ENCODE peak calls at places on chromosome 21, in ten cellular contexts. One of them, this sample, is unnamed.

GRCh38 chr21:21547368-21547953 is 549.3 kb downstream of the NCAM2 start:
- DNase-seq in activated naive CD8-positive, alpha-beta T cell treated with anti-CD3 and anti-CD28 coated beads for 36 hours: no peak
- DNase-seq in activated T-cell treated with anti-CD3 and anti-CD28 coated beads, Interleukin-2, amount 50 U/mL, for 48 hours: no peak
- DNase-seq in activated naive CD4-positive, alpha-beta T cell treated with anti-CD3 and anti-CD28 coated beads for 36 hours: no peak
- DNase-seq in K562: no peak
- DNase-seq in mesendoderm: no peak
- DNase-seq in glomerular endothelial cell: no peak
- DNase-seq in retina: no peak
- DNase-seq in RWPE2: no peak
- DNase-seq in left lung: no peak
- DNase-seq in this sample: no peak

GRCh38 chr21:18041012-18041411 is 203.6 kb upstream of the CHODL start:
- DNase-seq in activated naive CD8-positive, alpha-beta T cell treated with anti-CD3 and anti-CD28 coated beads for 36 hours: no peak
- DNase-seq in activated T-cell treated with anti-CD3 and anti-CD28 coated beads, Interleukin-2, amount 50 U/mL, for 48 hours: no peak
- DNase-seq in activated naive CD4-positive, alpha-beta T cell treated with anti-CD3 and anti-CD28 coated beads for 36 hours: peak; percentile 20
- DNase-seq in K562: no peak
- DNase-seq in mesendoderm: peak; percentile 79
- DNase-seq in glomerular endothelial cell: no peak
- DNase-seq in retina: no peak
- DNase-seq in RWPE2: no peak
- DNase-seq in left lung: no peak
- DNase-seq in this sample: no peak

GRCh38 chr21:35138665-35139381 is 89.7 kb upstream of the RUNX1 start:
- DNase-seq in activated naive CD8-positive, alpha-beta T cell treated with anti-CD3 and anti-CD28 coated beads for 36 hours: peak; percentile 77
- DNase-seq in activated T-cell treated with anti-CD3 and anti-CD28 coated beads, Interleukin-2, amount 50 U/mL, for 48 hours: peak; percentile 79
- DNase-seq in activated naive CD4-positive, alpha-beta T cell treated with anti-CD3 and anti-CD28 coated beads for 36 hours: peak; percentile 87
- DNase-seq in K562: peak; percentile 33
- DNase-seq in mesendoderm: no peak
- DNase-seq in glomerular endothelial cell: no peak
- DNase-seq in retina: no peak
- DNase-seq in RWPE2: peak; percentile 87
- DNase-seq in left lung: no peak
- DNase-seq in this sample: peak; percentile 64

GRCh38 chr21:45972716-45973474 is 8.7 kb upstream of the COL6A1 start:
- DNase-seq in activated naive CD8-positive, alpha-beta T cell treated with anti-CD3 and anti-CD28 coated beads for 36 hours: peak; percentile 35
- DNase-seq in activated T-cell treated with anti-CD3 and anti-CD28 coated beads, Interleukin-2, amount 50 U/mL, for 48 hours: peak; percentile 55
- DNase-seq in activated naive CD4-positive, alpha-beta T cell treated with anti-CD3 and anti-CD28 coated beads for 36 hours: no peak
- DNase-seq in K562: no peak
- DNase-seq in mesendoderm: peak; percentile 58
- DNase-seq in glomerular endothelial cell: no peak
- DNase-seq in retina: no peak
- DNase-seq in RWPE2: peak; percentile 52
- DNase-seq in left lung: peak; percentile 73
- DNase-seq in this sample: no peak

GRCh38 chr21:31279986-31280385 is 64.1 kb downstream of the TIAM1 start:
- DNase-seq in activated naive CD8-positive, alpha-beta T cell treated with anti-CD3 and anti-CD28 coated beads for 36 hours: no peak
- DNase-seq in activated T-cell treated with anti-CD3 and anti-CD28 coated beads, Interleukin-2, amount 50 U/mL, for 48 hours: peak; percentile 23
- DNase-seq in activated naive CD4-positive, alpha-beta T cell treated with anti-CD3 and anti-CD28 coated beads for 36 hours: peak; percentile 18
- DNase-seq in K562: no peak
- DNase-seq in mesendoderm: no peak
- DNase-seq in glomerular endothelial cell: no peak
- DNase-seq in retina: no peak
- DNase-seq in RWPE2: no peak
- DNase-seq in left lung: no peak
- DNase-seq in this sample: no peak

GRCh38 chr21:44940116-44940631 is 345 bp downstream of the SLX9 start:
- DNase-seq in activated naive CD8-positive, alpha-beta T cell treated with anti-CD3 and anti-CD28 coated beads for 36 hours: no peak
- DNase-seq in activated T-cell treated with anti-CD3 and anti-CD28 coated beads, Interleukin-2, amount 50 U/mL, for 48 hours: no peak
- DNase-seq in activated naive CD4-positive, alpha-beta T cell treated with anti-CD3 and anti-CD28 coated beads for 36 hours: no peak
- DNase-seq in K562: no peak
- DNase-seq in mesendoderm: no peak
- DNase-seq in glomerular endothelial cell: no peak
- DNase-seq in retina: peak; percentile 58
- DNase-seq in RWPE2: no peak
- DNase-seq in left lung: no peak
- DNase-seq in this sample: no peak

GRCh38 chr21:17602874-17603273 is 9.8 kb downstream of the BTG3 start:
- DNase-seq in activated naive CD8-positive, alpha-beta T cell treated with anti-CD3 and anti-CD28 coated beads for 36 hours: no peak
- DNase-seq in activated T-cell treated with anti-CD3 and anti-CD28 coated beads, Interleukin-2, amount 50 U/mL, for 48 hours: no peak
- DNase-seq in activated naive CD4-positive, alpha-beta T cell treated with anti-CD3 and anti-CD28 coated beads for 36 hours: no peak
- DNase-seq in K562: no peak
- DNase-seq in mesendoderm: no peak
- DNase-seq in glomerular endothelial cell: no peak
- DNase-seq in retina: no peak
- DNase-seq in RWPE2: no peak
- DNase-seq in left lung: no peak
- DNase-seq in this sample: no peak

GRCh38 chr21:45880097-45881068 is 101.2 kb upstream of the COL6A1 start:
- DNase-seq in activated naive CD8-positive, alpha-beta T cell treated with anti-CD3 and anti-CD28 coated beads for 36 hours: peak; percentile 64
- DNase-seq in activated T-cell treated with anti-CD3 and anti-CD28 coated beads, Interleukin-2, amount 50 U/mL, for 48 hours: peak; percentile 84
- DNase-seq in activated naive CD4-positive, alpha-beta T cell treated with anti-CD3 and anti-CD28 coated beads for 36 hours: peak; percentile 93
- DNase-seq in K562: peak; percentile 66
- DNase-seq in mesendoderm: peak; percentile 84
- DNase-seq in glomerular endothelial cell: peak; percentile 36
- DNase-seq in retina: peak; percentile 81
- DNase-seq in RWPE2: peak; percentile 76
- DNase-seq in left lung: peak; percentile 80
- DNase-seq in this sample: peak; percentile 66

GRCh38 chr21:44801468-44802395 is at the start of gene UBE2G2:
- DNase-seq in activated naive CD8-positive, alpha-beta T cell treated with anti-CD3 and anti-CD28 coated beads for 36 hours: peak; percentile 92
- DNase-seq in activated T-cell treated with anti-CD3 and anti-CD28 coated beads, Interleukin-2, amount 50 U/mL, for 48 hours: peak; percentile 93
- DNase-seq in activated naive CD4-positive, alpha-beta T cell treated with anti-CD3 and anti-CD28 coated beads for 36 hours: peak; percentile 83
- DNase-seq in K562: peak; percentile 95
- DNase-seq in mesendoderm: peak; percentile 85
- DNase-seq in glomerular endothelial cell: no peak
- DNase-seq in retina: peak; percentile 94
- DNase-seq in RWPE2: peak; percentile 77
- DNase-seq in left lung: peak; percentile 96
- DNase-seq in this sample: peak; percentile 88

GRCh38 chr21:42056468-42056867 is 14.6 kb upstream of the UMODL1 start:
- DNase-seq in activated naive CD8-positive, alpha-beta T cell treated with anti-CD3 and anti-CD28 coated beads for 36 hours: no peak
- DNase-seq in activated T-cell treated with anti-CD3 and anti-CD28 coated beads, Interleukin-2, amount 50 U/mL, for 48 hours: no peak
- DNase-seq in activated naive CD4-positive, alpha-beta T cell treated with anti-CD3 and anti-CD28 coated beads for 36 hours: no peak
- DNase-seq in K562: no peak
- DNase-seq in mesendoderm: no peak
- DNase-seq in glomerular endothelial cell: no peak
- DNase-seq in retina: no peak
- DNase-seq in RWPE2: no peak
- DNase-seq in left lung: peak; percentile 39
- DNase-seq in this sample: no peak

GRCh38 chr21:45572783-45573451 is 30.7 kb upstream of the SLC19A1 start:
- DNase-seq in activated naive CD8-positive, alpha-beta T cell treated with anti-CD3 and anti-CD28 coated beads for 36 hours: no peak
- DNase-seq in activated T-cell treated with anti-CD3 and anti-CD28 coated beads, Interleukin-2, amount 50 U/mL, for 48 hours: no peak
- DNase-seq in activated naive CD4-positive, alpha-beta T cell treated with anti-CD3 and anti-CD28 coated beads for 36 hours: no peak
- DNase-seq in K562: no peak
- DNase-seq in mesendoderm: no peak
- DNase-seq in glomerular endothelial cell: no peak
- DNase-seq in retina: no peak
- DNase-seq in RWPE2: no peak
- DNase-seq in left lung: no peak
- DNase-seq in this sample: no peak

GRCh38 chr21:42378418-42378817 is 12.1 kb upstream of the TFF1 start:
- DNase-seq in activated naive CD8-positive, alpha-beta T cell treated with anti-CD3 and anti-CD28 coated beads for 36 hours: no peak
- DNase-seq in activated T-cell treated with anti-CD3 and anti-CD28 coated beads, Interleukin-2, amount 50 U/mL, for 48 hours: no peak
- DNase-seq in activated naive CD4-positive, alpha-beta T cell treated with anti-CD3 and anti-CD28 coated beads for 36 hours: no peak
- DNase-seq in K562: no peak
- DNase-seq in mesendoderm: no peak
- DNase-seq in glomerular endothelial cell: no peak
- DNase-seq in retina: no peak
- DNase-seq in RWPE2: no peak
- DNase-seq in left lung: no peak
- DNase-seq in this sample: no peak

GRCh38 chr21:34606051-34606450 is 8.9 kb downstream of the RCAN1 start:
- DNase-seq in activated naive CD8-positive, alpha-beta T cell treated with anti-CD3 and anti-CD28 coated beads for 36 hours: no peak
- DNase-seq in activated T-cell treated with anti-CD3 and anti-CD28 coated beads, Interleukin-2, amount 50 U/mL, for 48 hours: no peak
- DNase-seq in activated naive CD4-positive, alpha-beta T cell treated with anti-CD3 and anti-CD28 coated beads for 36 hours: no peak
- DNase-seq in K562: no peak
- DNase-seq in mesendoderm: peak; percentile 19
- DNase-seq in glomerular endothelial cell: no peak
- DNase-seq in retina: no peak
- DNase-seq in RWPE2: no peak
- DNase-seq in left lung: no peak
- DNase-seq in this sample: no peak

GRCh38 chr21:37711294-37711844 is 204.9 kb downstream of the KCNJ6 start:
- DNase-seq in activated naive CD8-positive, alpha-beta T cell treated with anti-CD3 and anti-CD28 coated beads for 36 hours: no peak
- DNase-seq in activated T-cell treated with anti-CD3 and anti-CD28 coated beads, Interleukin-2, amount 50 U/mL, for 48 hours: no peak
- DNase-seq in activated naive CD4-positive, alpha-beta T cell treated with anti-CD3 and anti-CD28 coated beads for 36 hours: no peak
- DNase-seq in K562: no peak
- DNase-seq in mesendoderm: no peak
- DNase-seq in glomerular endothelial cell: no peak
- DNase-seq in retina: peak; percentile 74
- DNase-seq in RWPE2: no peak
- DNase-seq in left lung: no peak
- DNase-seq in this sample: no peak

GRCh38 chr21:41767606-41768370 is 936 bp upstream of the RIPK4 start:
- DNase-seq in activated naive CD8-positive, alpha-beta T cell treated with anti-CD3 and anti-CD28 coated beads for 36 hours: no peak
- DNase-seq in activated T-cell treated with anti-CD3 and anti-CD28 coated beads, Interleukin-2, amount 50 U/mL, for 48 hours: peak; percentile 31
- DNase-seq in activated naive CD4-positive, alpha-beta T cell treated with anti-CD3 and anti-CD28 coated beads for 36 hours: peak; percentile 24
- DNase-seq in K562: no peak
- DNase-seq in mesendoderm: no peak
- DNase-seq in glomerular endothelial cell: no peak
- DNase-seq in retina: no peak
- DNase-seq in RWPE2: peak; percentile 77
- DNase-seq in left lung: no peak
- DNase-seq in this sample: peak; percentile 89

GRCh38 chr21:41877901-41878830 is 978 bp downstream of the PRDM15 start:
- DNase-seq in activated naive CD8-positive, alpha-beta T cell treated with anti-CD3 and anti-CD28 coated beads for 36 hours: peak; percentile 38
- DNase-seq in activated T-cell treated with anti-CD3 and anti-CD28 coated beads, Interleukin-2, amount 50 U/mL, for 48 hours: peak; percentile 61
- DNase-seq in activated naive CD4-positive, alpha-beta T cell treated with anti-CD3 and anti-CD28 coated beads for 36 hours: peak; percentile 25
- DNase-seq in K562: peak; percentile 76
- DNase-seq in mesendoderm: peak; percentile 33
- DNase-seq in glomerular endothelial cell: no peak
- DNase-seq in retina: peak; percentile 59
- DNase-seq in RWPE2: no peak
- DNase-seq in left lung: no peak
- DNase-seq in this sample: peak; percentile 47

GRCh38 chr21:36120304-36120902 is 14.5 kb upstream of the CBR3 start:
- DNase-seq in activated naive CD8-positive, alpha-beta T cell treated with anti-CD3 and anti-CD28 coated beads for 36 hours: no peak
- DNase-seq in activated T-cell treated with anti-CD3 and anti-CD28 coated beads, Interleukin-2, amount 50 U/mL, for 48 hours: no peak
- DNase-seq in activated naive CD4-positive, alpha-beta T cell treated with anti-CD3 and anti-CD28 coated beads for 36 hours: no peak
- DNase-seq in K562: no peak
- DNase-seq in mesendoderm: no peak
- DNase-seq in glomerular endothelial cell: no peak
- DNase-seq in retina: no peak
- DNase-seq in RWPE2: no peak
- DNase-seq in left lung: no peak
- DNase-seq in this sample: no peak

GRCh38 chr21:43585924-43586411 is 73.3 kb downstream of the HSF2BP start:
- DNase-seq in activated naive CD8-positive, alpha-beta T cell treated with anti-CD3 and anti-CD28 coated beads for 36 hours: no peak
- DNase-seq in activated T-cell treated with anti-CD3 and anti-CD28 coated beads, Interleukin-2, amount 50 U/mL, for 48 hours: no peak
- DNase-seq in activated naive CD4-positive, alpha-beta T cell treated with anti-CD3 and anti-CD28 coated beads for 36 hours: no peak
- DNase-seq in K562: no peak
- DNase-seq in mesendoderm: peak; percentile 92
- DNase-seq in glomerular endothelial cell: peak; percentile 100
- DNase-seq in retina: peak; percentile 27
- DNase-seq in RWPE2: peak; percentile 84
- DNase-seq in left lung: no peak
- DNase-seq in this sample: no peak

GRCh38 chr21:46285206-46285661 is at the start of gene MCM3AP:
- DNase-seq in activated naive CD8-positive, alpha-beta T cell treated with anti-CD3 and anti-CD28 coated beads for 36 hours: no peak
- DNase-seq in activated T-cell treated with anti-CD3 and anti-CD28 coated beads, Interleukin-2, amount 50 U/mL, for 48 hours: no peak
- DNase-seq in activated naive CD4-positive, alpha-beta T cell treated with anti-CD3 and anti-CD28 coated beads for 36 hours: no peak
- DNase-seq in K562: no peak
- DNase-seq in mesendoderm: no peak
- DNase-seq in glomerular endothelial cell: no peak
- DNase-seq in retina: no peak
- DNase-seq in RWPE2: no peak
- DNase-seq in left lung: no peak
- DNase-seq in this sample: no peak

GRCh38 chr21:24014381-24014780 is 1592.9 kb downstream of the MRPL39 start:
- DNase-seq in activated naive CD8-positive, alpha-beta T cell treated with anti-CD3 and anti-CD28 coated beads for 36 hours: no peak
- DNase-seq in activated T-cell treated with anti-CD3 and anti-CD28 coated beads, Interleukin-2, amount 50 U/mL, for 48 hours: no peak
- DNase-seq in activated naive CD4-positive, alpha-beta T cell treated with anti-CD3 and anti-CD28 coated beads for 36 hours: no peak
- DNase-seq in K562: no peak
- DNase-seq in mesendoderm: no peak
- DNase-seq in glomerular endothelial cell: no peak
- DNase-seq in retina: no peak
- DNase-seq in RWPE2: no peak
- DNase-seq in left lung: no peak
- DNase-seq in this sample: no peak

GRCh38 chr21:30072496-30072895 is 94.1 kb downstream of the CLDN17 start:
- DNase-seq in activated naive CD8-positive, alpha-beta T cell treated with anti-CD3 and anti-CD28 coated beads for 36 hours: peak; percentile 1
- DNase-seq in activated T-cell treated with anti-CD3 and anti-CD28 coated beads, Interleukin-2, amount 50 U/mL, for 48 hours: no peak
- DNase-seq in activated naive CD4-positive, alpha-beta T cell treated with anti-CD3 and anti-CD28 coated beads for 36 hours: no peak
- DNase-seq in K562: no peak
- DNase-seq in mesendoderm: peak; percentile 83
- DNase-seq in glomerular endothelial cell: no peak
- DNase-seq in retina: no peak
- DNase-seq in RWPE2: no peak
- DNase-seq in left lung: no peak
- DNase-seq in this sample: no peak

GRCh38 chr21:35467536-35467935 is 418.4 kb upstream of the RUNX1 start:
- DNase-seq in activated naive CD8-positive, alpha-beta T cell treated with anti-CD3 and anti-CD28 coated beads for 36 hours: no peak
- DNase-seq in activated T-cell treated with anti-CD3 and anti-CD28 coated beads, Interleukin-2, amount 50 U/mL, for 48 hours: no peak
- DNase-seq in activated naive CD4-positive, alpha-beta T cell treated with anti-CD3 and anti-CD28 coated beads for 36 hours: no peak
- DNase-seq in K562: no peak
- DNase-seq in mesendoderm: no peak
- DNase-seq in glomerular endothelial cell: no peak
- DNase-seq in retina: no peak
- DNase-seq in RWPE2: no peak
- DNase-seq in left lung: no peak
- DNase-seq in this sample: no peak

GRCh38 chr21:37073417-37074194 is 552 bp downstream of the TTC3 start:
- DNase-seq in activated naive CD8-positive, alpha-beta T cell treated with anti-CD3 and anti-CD28 coated beads for 36 hours: peak; percentile 63
- DNase-seq in activated T-cell treated with anti-CD3 and anti-CD28 coated beads, Interleukin-2, amount 50 U/mL, for 48 hours: peak; percentile 77
- DNase-seq in activated naive CD4-positive, alpha-beta T cell treated with anti-CD3 and anti-CD28 coated beads for 36 hours: peak; percentile 53
- DNase-seq in K562: peak; percentile 57
- DNase-seq in mesendoderm: no peak
- DNase-seq in glomerular endothelial cell: no peak
- DNase-seq in retina: peak; percentile 90
- DNase-seq in RWPE2: peak; percentile 66
- DNase-seq in left lung: peak; percentile 91
- DNase-seq in this sample: peak; percentile 64

GRCh38 chr21:28771790-28772501 is 220.7 kb downstream of the LTN1 start:
- DNase-seq in activated naive CD8-positive, alpha-beta T cell treated with anti-CD3 and anti-CD28 coated beads for 36 hours: no peak
- DNase-seq in activated T-cell treated with anti-CD3 and anti-CD28 coated beads, Interleukin-2, amount 50 U/mL, for 48 hours: no peak
- DNase-seq in activated naive CD4-positive, alpha-beta T cell treated with anti-CD3 and anti-CD28 coated beads for 36 hours: peak; percentile 23
- DNase-seq in K562: no peak
- DNase-seq in mesendoderm: no peak
- DNase-seq in glomerular endothelial cell: no peak
- DNase-seq in retina: no peak
- DNase-seq in RWPE2: no peak
- DNase-seq in left lung: no peak
- DNase-seq in this sample: no peak

GRCh38 chr21:45050786-45051489 is 23.4 kb upstream of the ADARB1 start:
- DNase-seq in activated naive CD8-positive, alpha-beta T cell treated with anti-CD3 and anti-CD28 coated beads for 36 hours: no peak
- DNase-seq in activated T-cell treated with anti-CD3 and anti-CD28 coated beads, Interleukin-2, amount 50 U/mL, for 48 hours: no peak
- DNase-seq in activated naive CD4-positive, alpha-beta T cell treated with anti-CD3 and anti-CD28 coated beads for 36 hours: no peak
- DNase-seq in K562: no peak
- DNase-seq in mesendoderm: no peak
- DNase-seq in glomerular endothelial cell: no peak
- DNase-seq in retina: no peak
- DNase-seq in RWPE2: no peak
- DNase-seq in left lung: no peak
- DNase-seq in this sample: no peak

GRCh38 chr21:35614412-35614901 is 445.9 kb downstream of the SETD4 start:
- DNase-seq in activated naive CD8-positive, alpha-beta T cell treated with anti-CD3 and anti-CD28 coated beads for 36 hours: no peak
- DNase-seq in activated T-cell treated with anti-CD3 and anti-CD28 coated beads, Interleukin-2, amount 50 U/mL, for 48 hours: no peak
- DNase-seq in activated naive CD4-positive, alpha-beta T cell treated with anti-CD3 and anti-CD28 coated beads for 36 hours: no peak
- DNase-seq in K562: no peak
- DNase-seq in mesendoderm: peak; percentile 14
- DNase-seq in glomerular endothelial cell: no peak
- DNase-seq in retina: no peak
- DNase-seq in RWPE2: no peak
- DNase-seq in left lung: no peak
- DNase-seq in this sample: no peak

GRCh38 chr21:16323586-16323985 is 593.8 kb downstream of the USP25 start:
- DNase-seq in activated naive CD8-positive, alpha-beta T cell treated with anti-CD3 and anti-CD28 coated beads for 36 hours: no peak
- DNase-seq in activated T-cell treated with anti-CD3 and anti-CD28 coated beads, Interleukin-2, amount 50 U/mL, for 48 hours: no peak
- DNase-seq in activated naive CD4-positive, alpha-beta T cell treated with anti-CD3 and anti-CD28 coated beads for 36 hours: no peak
- DNase-seq in K562: no peak
- DNase-seq in mesendoderm: no peak
- DNase-seq in glomerular endothelial cell: no peak
- DNase-seq in retina: no peak
- DNase-seq in RWPE2: no peak
- DNase-seq in left lung: no peak
- DNase-seq in this sample: no peak

GRCh38 chr21:33854604-33855003 is 61.0 kb downstream of the ATP5PO start:
- DNase-seq in activated naive CD8-positive, alpha-beta T cell treated with anti-CD3 and anti-CD28 coated beads for 36 hours: no peak
- DNase-seq in activated T-cell treated with anti-CD3 and anti-CD28 coated beads, Interleukin-2, amount 50 U/mL, for 48 hours: no peak
- DNase-seq in activated naive CD4-positive, alpha-beta T cell treated with anti-CD3 and anti-CD28 coated beads for 36 hours: no peak
- DNase-seq in K562: no peak
- DNase-seq in mesendoderm: peak; percentile 42
- DNase-seq in glomerular endothelial cell: no peak
- DNase-seq in retina: no peak
- DNase-seq in RWPE2: no peak
- DNase-seq in left lung: no peak
- DNase-seq in this sample: no peak